ENCODE peak calls at places on chromosome 18, in eight cellular contexts. A, M, K, I, G, B, D and V are unnamed samples.

GRCh38 chr18:71808576-71808975 is 735.6 kb downstream of the CBLN2 start:
- DNase-seq in K (no peak), M (no peak), A (no peak), I (no peak), G (no peak), D (no peak), B (no peak), V (no peak)

GRCh38 chr18:32271649-32272324 is 81.9 kb downstream of the MEP1B start:
- DNase-seq in M (peak), B (peak), D (no peak), I (peak), A (peak), K (no peak), G (peak), V (peak)

GRCh38 chr18:79320216-79320615 is 75.5 kb upstream of the NFATC1 start:
- DNase-seq in I (no peak), M (no peak), D (no peak), A (no peak), B (no peak), G (no peak), K (no peak), V (no peak)

GRCh38 chr18:50338676-50339075 is 36.2 kb upstream of the SKA1 start:
- DNase-seq in A (no peak), B (no peak), M (no peak), G (no peak), K (no peak), I (no peak), D (no peak), V (no peak)

GRCh38 chr18:23156134-23156533 is 20.8 kb downstream of the CABLES1 start:
- DNase-seq in B (no peak), M (no peak), G (no peak), A (no peak), K (no peak), I (no peak), D (no peak), V (no peak)

GRCh38 chr18:36187138-36187825 is at the start of gene MOCOS:
- DNase-seq in D (peak), M (peak), G (peak), K (peak), A (peak), B (no peak), I (peak), V (peak)

GRCh38 chr18:48631851-48632250 is 93.0 kb downstream of the CTIF start:
- DNase-seq in B (no peak), G (no peak), K (no peak), A (no peak), I (no peak), M (no peak), D (no peak), V (no peak)

GRCh38 chr18:51639541-51639940 is 442.1 kb upstream of the MEX3C start:
- DNase-seq in A (no peak), B (no peak), K (no peak), M (no peak), D (no peak), I (no peak), G (no peak), V (no peak)

GRCh38 chr18:3585656-3586509 is 135.9 kb downstream of the TGIF1 start:
- DNase-seq in M (peak), G (peak), A (peak), K (peak), D (no peak), B (peak), I (peak), V (peak)